ENCODE peak calls at places on chromosome 4, in seven cellular contexts. One of them, this sample, is unnamed.

GRCh38 chr4:164345756-164346155 is 408.2 kb upstream of the SMIM31 start:
- DNase-seq in GM13976: no peak
- DNase-seq in heart right ventricle: no peak
- DNase-seq in hepatic stellate cell: no peak
- DNase-seq in mammary epithelial cell: peak
- DNase-seq in effector memory CD8-positive, alpha-beta T cell: no peak
- DNase-seq in naive thymus-derived CD8-positive, alpha-beta T cell: no peak
- DNase-seq in this sample: no peak

GRCh38 chr4:121053601-121054143 is 18.7 kb downstream of the NDNF start:
- DNase-seq in heart right ventricle: no peak
- DNase-seq in hepatic stellate cell: no peak
- DNase-seq in GM13976: no peak
- DNase-seq in effector memory CD8-positive, alpha-beta T cell: no peak
- DNase-seq in mammary epithelial cell: peak
- DNase-seq in naive thymus-derived CD8-positive, alpha-beta T cell: no peak
- DNase-seq in this sample: no peak

GRCh38 chr4:27684501-27685077 is 823.9 kb downstream of the STIM2 start:
- DNase-seq in mammary epithelial cell: peak
- DNase-seq in GM13976: no peak
- DNase-seq in naive thymus-derived CD8-positive, alpha-beta T cell: no peak
- DNase-seq in hepatic stellate cell: peak
- DNase-seq in heart right ventricle: peak
- DNase-seq in effector memory CD8-positive, alpha-beta T cell: no peak
- DNase-seq in this sample: no peak

GRCh38 chr4:53618321-53618720 is 27.0 kb upstream of the LNX1 start:
- DNase-seq in GM13976: no peak
- DNase-seq in hepatic stellate cell: no peak
- DNase-seq in mammary epithelial cell: no peak
- DNase-seq in effector memory CD8-positive, alpha-beta T cell: no peak
- DNase-seq in naive thymus-derived CD8-positive, alpha-beta T cell: no peak
- DNase-seq in heart right ventricle: no peak
- DNase-seq in this sample: no peak

GRCh38 chr4:174549696-174550095 is 27.4 kb upstream of the HPGD start:
- DNase-seq in GM13976: no peak
- DNase-seq in effector memory CD8-positive, alpha-beta T cell: no peak
- DNase-seq in naive thymus-derived CD8-positive, alpha-beta T cell: no peak
- DNase-seq in hepatic stellate cell: no peak
- DNase-seq in heart right ventricle: no peak
- DNase-seq in mammary epithelial cell: no peak
- DNase-seq in this sample: no peak

GRCh38 chr4:3865986-3866812 is 100.0 kb downstream of the ADRA2C start:
- DNase-seq in heart right ventricle: no peak
- DNase-seq in mammary epithelial cell: no peak
- DNase-seq in effector memory CD8-positive, alpha-beta T cell: no peak
- DNase-seq in GM13976: no peak
- DNase-seq in naive thymus-derived CD8-positive, alpha-beta T cell: no peak
- DNase-seq in hepatic stellate cell: no peak
- DNase-seq in this sample: no peak

GRCh38 chr4:176534566-176534965 is 214.8 kb downstream of the SPCS3 start:
- DNase-seq in mammary epithelial cell: peak
- DNase-seq in GM13976: no peak
- DNase-seq in heart right ventricle: no peak
- DNase-seq in naive thymus-derived CD8-positive, alpha-beta T cell: no peak
- DNase-seq in effector memory CD8-positive, alpha-beta T cell: no peak
- DNase-seq in hepatic stellate cell: peak
- DNase-seq in this sample: no peak

GRCh38 chr4:7358100-7358735 is 76.5 kb downstream of the PSAPL1 start:
- DNase-seq in hepatic stellate cell: peak
- DNase-seq in GM13976: no peak
- DNase-seq in naive thymus-derived CD8-positive, alpha-beta T cell: no peak
- DNase-seq in heart right ventricle: peak
- DNase-seq in mammary epithelial cell: peak
- DNase-seq in effector memory CD8-positive, alpha-beta T cell: no peak
- DNase-seq in this sample: no peak

GRCh38 chr4:142091085-142091513 is 454.7 kb downstream of the IL15 start:
- DNase-seq in heart right ventricle: peak
- DNase-seq in mammary epithelial cell: peak
- DNase-seq in naive thymus-derived CD8-positive, alpha-beta T cell: no peak
- DNase-seq in GM13976: no peak
- DNase-seq in effector memory CD8-positive, alpha-beta T cell: no peak
- DNase-seq in hepatic stellate cell: peak
- DNase-seq in this sample: no peak

GRCh38 chr4:98604723-98605122 is 53.7 kb downstream of the TSPAN5 start:
- DNase-seq in hepatic stellate cell: no peak
- DNase-seq in effector memory CD8-positive, alpha-beta T cell: no peak
- DNase-seq in mammary epithelial cell: no peak
- DNase-seq in naive thymus-derived CD8-positive, alpha-beta T cell: no peak
- DNase-seq in heart right ventricle: no peak
- DNase-seq in GM13976: no peak
- DNase-seq in this sample: no peak

GRCh38 chr4:77927991-77928925 is 65.6 kb downstream of the MRPL1 start:
- DNase-seq in mammary epithelial cell: peak
- DNase-seq in heart right ventricle: no peak
- DNase-seq in GM13976: no peak
- DNase-seq in effector memory CD8-positive, alpha-beta T cell: no peak
- DNase-seq in naive thymus-derived CD8-positive, alpha-beta T cell: no peak
- DNase-seq in hepatic stellate cell: no peak
- DNase-seq in this sample: no peak

GRCh38 chr4:166924456-166924855 is 309.8 kb downstream of the SPOCK3 start:
- DNase-seq in heart right ventricle: no peak
- DNase-seq in effector memory CD8-positive, alpha-beta T cell: no peak
- DNase-seq in hepatic stellate cell: no peak
- DNase-seq in mammary epithelial cell: peak
- DNase-seq in naive thymus-derived CD8-positive, alpha-beta T cell: no peak
- DNase-seq in GM13976: no peak
- DNase-seq in this sample: no peak

GRCh38 chr4:5969777-5970176 is 48.5 kb downstream of the C4orf50 start:
- DNase-seq in heart right ventricle: no peak
- DNase-seq in effector memory CD8-positive, alpha-beta T cell: no peak
- DNase-seq in hepatic stellate cell: no peak
- DNase-seq in naive thymus-derived CD8-positive, alpha-beta T cell: no peak
- DNase-seq in GM13976: no peak
- DNase-seq in mammary epithelial cell: no peak
- DNase-seq in this sample: no peak

GRCh38 chr4:55475394-55476243 is 71.1 kb downstream of the CLOCK start:
- DNase-seq in hepatic stellate cell: no peak
- DNase-seq in naive thymus-derived CD8-positive, alpha-beta T cell: no peak
- DNase-seq in GM13976: no peak
- DNase-seq in heart right ventricle: no peak
- DNase-seq in effector memory CD8-positive, alpha-beta T cell: no peak
- DNase-seq in mammary epithelial cell: peak
- DNase-seq in this sample: no peak

GRCh38 chr4:61389640-61390039 is 189.5 kb downstream of the ADGRL3 start:
- DNase-seq in naive thymus-derived CD8-positive, alpha-beta T cell: no peak
- DNase-seq in effector memory CD8-positive, alpha-beta T cell: no peak
- DNase-seq in GM13976: no peak
- DNase-seq in heart right ventricle: no peak
- DNase-seq in hepatic stellate cell: no peak
- DNase-seq in mammary epithelial cell: no peak
- DNase-seq in this sample: no peak